ENCODE peak calls at places on chromosome 10, in eight cellular contexts. One of them, this sample, is unnamed.

GRCh38 chr10:100065084-100065660 is 16.5 kb downstream of the CPN1 start:
- DNase-seq in skeletal muscle cell: no peak
- DNase-seq in H54: no peak
- DNase-seq in H9: peak; percentile 87
- DNase-seq in activated CD8-positive, alpha-beta memory T cell treated with anti-CD3 and anti-CD28 coated beads, Interleukin-2, amount 50 U/mL, for 48 hours: no peak
- DNase-seq in activated naive CD8-positive, alpha-beta T cell treated with anti-CD3 and anti-CD28 coated beads for 36 hours: no peak
- DNase-seq in progenitor cell of endocrine pancreas: no peak
- DNase-seq in lower lobe of right lung: no peak
- DNase-seq in this sample: no peak

GRCh38 chr10:27542812-27543211 is 38.7 kb downstream of the RAB18 start:
- DNase-seq in H9: no peak
- DNase-seq in activated CD8-positive, alpha-beta memory T cell treated with anti-CD3 and anti-CD28 coated beads, Interleukin-2, amount 50 U/mL, for 48 hours: no peak
- DNase-seq in skeletal muscle cell: peak; percentile 15
- DNase-seq in activated naive CD8-positive, alpha-beta T cell treated with anti-CD3 and anti-CD28 coated beads for 36 hours: no peak
- DNase-seq in lower lobe of right lung: no peak
- DNase-seq in H54: no peak
- DNase-seq in progenitor cell of endocrine pancreas: no peak
- DNase-seq in this sample: no peak

GRCh38 chr10:110311357-110311949 is 6.7 kb upstream of the SMNDC1 start:
- DNase-seq in lower lobe of right lung: no peak
- DNase-seq in progenitor cell of endocrine pancreas: peak; percentile 19
- DNase-seq in activated naive CD8-positive, alpha-beta T cell treated with anti-CD3 and anti-CD28 coated beads for 36 hours: no peak
- DNase-seq in H54: no peak
- DNase-seq in H9: peak; percentile 58
- DNase-seq in activated CD8-positive, alpha-beta memory T cell treated with anti-CD3 and anti-CD28 coated beads, Interleukin-2, amount 50 U/mL, for 48 hours: no peak
- DNase-seq in skeletal muscle cell: no peak
- DNase-seq in this sample: peak; percentile 17

GRCh38 chr10:48246501-48246900 is 28.0 kb downstream of the FRMPD2 start:
- DNase-seq in skeletal muscle cell: no peak
- DNase-seq in activated naive CD8-positive, alpha-beta T cell treated with anti-CD3 and anti-CD28 coated beads for 36 hours: no peak
- DNase-seq in H54: no peak
- DNase-seq in lower lobe of right lung: no peak
- DNase-seq in H9: peak; percentile 9
- DNase-seq in progenitor cell of endocrine pancreas: no peak
- DNase-seq in activated CD8-positive, alpha-beta memory T cell treated with anti-CD3 and anti-CD28 coated beads, Interleukin-2, amount 50 U/mL, for 48 hours: no peak
- DNase-seq in this sample: no peak

GRCh38 chr10:9427208-9427607 is 1372.7 kb downstream of the GATA3 start:
- DNase-seq in skeletal muscle cell: no peak
- DNase-seq in progenitor cell of endocrine pancreas: no peak
- DNase-seq in activated naive CD8-positive, alpha-beta T cell treated with anti-CD3 and anti-CD28 coated beads for 36 hours: no peak
- DNase-seq in lower lobe of right lung: no peak
- DNase-seq in H9: no peak
- DNase-seq in activated CD8-positive, alpha-beta memory T cell treated with anti-CD3 and anti-CD28 coated beads, Interleukin-2, amount 50 U/mL, for 48 hours: no peak
- DNase-seq in H54: no peak
- DNase-seq in this sample: no peak

GRCh38 chr10:3783721-3784432 is 1.1 kb downstream of the KLF6 start:
- DNase-seq in H9: peak; percentile 62
- DNase-seq in lower lobe of right lung: no peak
- DNase-seq in activated naive CD8-positive, alpha-beta T cell treated with anti-CD3 and anti-CD28 coated beads for 36 hours: no peak
- DNase-seq in H54: no peak
- DNase-seq in activated CD8-positive, alpha-beta memory T cell treated with anti-CD3 and anti-CD28 coated beads, Interleukin-2, amount 50 U/mL, for 48 hours: peak; percentile 66
- DNase-seq in progenitor cell of endocrine pancreas: no peak
- DNase-seq in skeletal muscle cell: no peak
- DNase-seq in this sample: peak; percentile 85

GRCh38 chr10:30063098-30063497 is 3.7 kb upstream of the JCAD start:
- DNase-seq in H54: no peak
- DNase-seq in activated CD8-positive, alpha-beta memory T cell treated with anti-CD3 and anti-CD28 coated beads, Interleukin-2, amount 50 U/mL, for 48 hours: no peak
- DNase-seq in H9: no peak
- DNase-seq in activated naive CD8-positive, alpha-beta T cell treated with anti-CD3 and anti-CD28 coated beads for 36 hours: no peak
- DNase-seq in skeletal muscle cell: peak; percentile 47
- DNase-seq in lower lobe of right lung: no peak
- DNase-seq in progenitor cell of endocrine pancreas: no peak
- DNase-seq in this sample: no peak

GRCh38 chr10:124079864-124080263 is 13.5 kb downstream of the CHST15 start:
- DNase-seq in H9: no peak
- DNase-seq in activated CD8-positive, alpha-beta memory T cell treated with anti-CD3 and anti-CD28 coated beads, Interleukin-2, amount 50 U/mL, for 48 hours: no peak
- DNase-seq in skeletal muscle cell: no peak
- DNase-seq in lower lobe of right lung: no peak
- DNase-seq in progenitor cell of endocrine pancreas: no peak
- DNase-seq in H54: no peak
- DNase-seq in activated naive CD8-positive, alpha-beta T cell treated with anti-CD3 and anti-CD28 coated beads for 36 hours: no peak
- DNase-seq in this sample: no peak

GRCh38 chr10:29688230-29688634 is 53.5 kb upstream of the SVIL start:
- DNase-seq in H54: no peak
- DNase-seq in activated naive CD8-positive, alpha-beta T cell treated with anti-CD3 and anti-CD28 coated beads for 36 hours: no peak
- DNase-seq in H9: peak; percentile 79
- DNase-seq in skeletal muscle cell: peak; percentile 7
- DNase-seq in progenitor cell of endocrine pancreas: no peak
- DNase-seq in activated CD8-positive, alpha-beta memory T cell treated with anti-CD3 and anti-CD28 coated beads, Interleukin-2, amount 50 U/mL, for 48 hours: no peak
- DNase-seq in lower lobe of right lung: no peak
- DNase-seq in this sample: no peak

GRCh38 chr10:68023292-68023691 is 51.8 kb downstream of the HERC4 start:
- DNase-seq in skeletal muscle cell: no peak
- DNase-seq in H9: no peak
- DNase-seq in H54: no peak
- DNase-seq in activated naive CD8-positive, alpha-beta T cell treated with anti-CD3 and anti-CD28 coated beads for 36 hours: no peak
- DNase-seq in lower lobe of right lung: no peak
- DNase-seq in activated CD8-positive, alpha-beta memory T cell treated with anti-CD3 and anti-CD28 coated beads, Interleukin-2, amount 50 U/mL, for 48 hours: no peak
- DNase-seq in progenitor cell of endocrine pancreas: no peak
- DNase-seq in this sample: no peak

GRCh38 chr10:63105811-63106755 is 27.0 kb upstream of the NRBF2 start:
- DNase-seq in H9: no peak
- DNase-seq in skeletal muscle cell: no peak
- DNase-seq in activated CD8-positive, alpha-beta memory T cell treated with anti-CD3 and anti-CD28 coated beads, Interleukin-2, amount 50 U/mL, for 48 hours: no peak
- DNase-seq in lower lobe of right lung: no peak
- DNase-seq in activated naive CD8-positive, alpha-beta T cell treated with anti-CD3 and anti-CD28 coated beads for 36 hours: no peak
- DNase-seq in progenitor cell of endocrine pancreas: no peak
- DNase-seq in H54: no peak
- DNase-seq in this sample: no peak

GRCh38 chr10:58662314-58662713 is 149.6 kb downstream of the BICC1 start:
- DNase-seq in progenitor cell of endocrine pancreas: no peak
- DNase-seq in H54: no peak
- DNase-seq in skeletal muscle cell: peak; percentile 77
- DNase-seq in activated naive CD8-positive, alpha-beta T cell treated with anti-CD3 and anti-CD28 coated beads for 36 hours: no peak
- DNase-seq in lower lobe of right lung: no peak
- DNase-seq in activated CD8-positive, alpha-beta memory T cell treated with anti-CD3 and anti-CD28 coated beads, Interleukin-2, amount 50 U/mL, for 48 hours: no peak
- DNase-seq in H9: no peak
- DNase-seq in this sample: no peak

GRCh38 chr10:23114228-23114850 is 19.0 kb downstream of the MSRB2 start:
- DNase-seq in activated naive CD8-positive, alpha-beta T cell treated with anti-CD3 and anti-CD28 coated beads for 36 hours: no peak
- DNase-seq in H9: no peak
- DNase-seq in H54: no peak
- DNase-seq in skeletal muscle cell: no peak
- DNase-seq in activated CD8-positive, alpha-beta memory T cell treated with anti-CD3 and anti-CD28 coated beads, Interleukin-2, amount 50 U/mL, for 48 hours: no peak
- DNase-seq in progenitor cell of endocrine pancreas: no peak
- DNase-seq in lower lobe of right lung: no peak
- DNase-seq in this sample: no peak

GRCh38 chr10:110176626-110177025 is 30.8 kb upstream of the MXI1 start:
- DNase-seq in progenitor cell of endocrine pancreas: no peak
- DNase-seq in H54: no peak
- DNase-seq in lower lobe of right lung: no peak
- DNase-seq in activated naive CD8-positive, alpha-beta T cell treated with anti-CD3 and anti-CD28 coated beads for 36 hours: no peak
- DNase-seq in H9: no peak
- DNase-seq in skeletal muscle cell: no peak
- DNase-seq in activated CD8-positive, alpha-beta memory T cell treated with anti-CD3 and anti-CD28 coated beads, Interleukin-2, amount 50 U/mL, for 48 hours: no peak
- DNase-seq in this sample: no peak

GRCh38 chr10:62582098-62582705 is 208.0 kb downstream of the ZNF365 start:
- DNase-seq in activated naive CD8-positive, alpha-beta T cell treated with anti-CD3 and anti-CD28 coated beads for 36 hours: no peak
- DNase-seq in H54: no peak
- DNase-seq in skeletal muscle cell: peak; percentile 55
- DNase-seq in H9: no peak
- DNase-seq in activated CD8-positive, alpha-beta memory T cell treated with anti-CD3 and anti-CD28 coated beads, Interleukin-2, amount 50 U/mL, for 48 hours: no peak
- DNase-seq in progenitor cell of endocrine pancreas: no peak
- DNase-seq in lower lobe of right lung: no peak
- DNase-seq in this sample: no peak

GRCh38 chr10:63825111-63825510 is 303.9 kb downstream of the REEP3 start:
- DNase-seq in progenitor cell of endocrine pancreas: no peak
- DNase-seq in H9: no peak
- DNase-seq in activated CD8-positive, alpha-beta memory T cell treated with anti-CD3 and anti-CD28 coated beads, Interleukin-2, amount 50 U/mL, for 48 hours: no peak
- DNase-seq in activated naive CD8-positive, alpha-beta T cell treated with anti-CD3 and anti-CD28 coated beads for 36 hours: no peak
- DNase-seq in lower lobe of right lung: no peak
- DNase-seq in skeletal muscle cell: no peak
- DNase-seq in H54: no peak
- DNase-seq in this sample: no peak

This sample was measured in NCI-H2029 treated with DMSO at 0.1 percent for 48 hours.